ENCODE peak calls at places on chromosomes 12 and 14, in five cellular contexts. Q is gastrocnemius medialis, B is cardiac muscle cell, V is left ventricle myocardium inferior, I is HepG2. M is an unnamed sample. For H3K4me1, the result is how much of the 10 kb centered on the place peaks cover.

GRCh38 chr14:23538785-23539184 is 12.8 kb downstream of the ZFHX2 start:
- DNase-seq in I (no peak), B (peak), V (peak), Q (no peak), M (no peak)

GRCh38 chr12:131831635-131832041 is 3.4 kb downstream of the MMP17 start:
- DNase-seq in I (no peak), Q (no peak), B (no peak), V (no peak), M (no peak)

GRCh38 chr14:90278199-90279175 is 22.1 kb downstream of the PSMC1 start:
- DNase-seq in I (no peak), V (no peak), B (no peak), Q (no peak), M (no peak)

GRCh38 chr14:52801014-52801708 is 9.8 kb upstream of the GNPNAT1 start:
- DNase-seq in V (no peak), Q (no peak), I (no peak), B (peak), M (no peak)

GRCh38 chr12:95996034-95996658 is at the start of gene HAL:
- DNase-seq in B (no peak), I (peak), Q (no peak), V (peak), M (no peak)

GRCh38 chr14:80954771-80955299 is 586 bp upstream of the TSHR start:
- DNase-seq in I (peak), V (peak), Q (peak), B (peak), M (peak)

GRCh38 chr12:106358410-106359241 is 1.1 kb downstream of the POLR3B start:
- DNase-seq in Q (peak), I (peak), B (no peak), V (no peak), M (no peak)

GRCh38 chr12:49355913-49356312 is 9.2 kb downstream of the DNAJC22 start:
- DNase-seq in V (no peak), I (no peak), B (no peak), Q (no peak), M (peak)

GRCh38 chr14:68282479-68283377 is 463.1 kb downstream of the RAD51B start:
- DNase-seq in V (no peak), Q (no peak), B (no peak), I (peak), M (no peak)

GRCh38 chr14:85057266-85057665 is 472.7 kb upstream of the FLRT2 start:
- DNase-seq in I (no peak), B (no peak), V (no peak), Q (no peak), M (no peak)

GRCh38 chr12:131882804-131883520 is 11.5 kb upstream of the ULK1 start:
- DNase-seq in V (no peak), Q (no peak), I (no peak), B (no peak), M (no peak)

GRCh38 chr14:95535226-95536021 is 574 bp downstream of the GLRX5 start:
- DNase-seq in V (no peak), I (no peak), Q (no peak), B (no peak), M (peak)

GRCh38 chr14:70735043-70735442 is 74.3 kb downstream of the MAP3K9 start:
- DNase-seq in I (no peak), Q (no peak), V (no peak), B (peak), M (no peak)

GRCh38 chr14:51652168-51653095 is 722 bp downstream of the FRMD6 start:
- DNase-seq in Q (peak), V (peak), I (no peak), B (no peak), M (peak)

GRCh38 chr12:108386704-108387360 is 47.7 kb upstream of the CMKLR1 start:
- DNase-seq in V (no peak), I (no peak), Q (no peak), B (no peak), M (no peak)

GRCh38 chr14:99571303-99571986 is 32.6 kb downstream of the CCDC85C start:
- DNase-seq in I (no peak), Q (no peak), V (no peak), B (no peak), M (no peak)

GRCh38 chr12:14841761-14842160 is 1.6 kb downstream of the ART4 start:
- DNase-seq in I (peak), Q (peak), B (peak), V (peak), M (no peak)

GRCh38 chr14:95265106-95266094 is 54.3 kb downstream of the CLMN start:
- DNase-seq in Q (peak), I (peak), B (no peak), V (no peak), M (peak)

GRCh38 chr12:27969011-27969900 is 3.3 kb downstream of the PTHLH start:
- DNase-seq in B (peak), Q (no peak), V (peak), I (no peak), M (peak)

GRCh38 chr12:52278530-52278929 is 4.1 kb downstream of the KRT86 start:
- DNase-seq in B (peak), V (no peak), I (no peak), Q (no peak), M (no peak)

GRCh38 chr14:68961781-68962584 is 17.1 kb downstream of the ACTN1 start:
- DNase-seq in I (no peak), V (no peak), Q (no peak), B (no peak), M (no peak)

GRCh38 chr14:48963231-48963630 is 622.9 kb downstream of the RPS29 start:
- DNase-seq in Q (no peak), I (peak), B (no peak), V (no peak), M (no peak)

GRCh38 chr12:93122569-93123091 is 193.5 kb upstream of the EEA1 start:
- DNase-seq in Q (no peak), I (peak), V (no peak), B (no peak), M (no peak)

GRCh38 chr12:123949118-123949774 is 23.4 kb downstream of the CCDC92 start:
- DNase-seq in V (no peak), B (no peak), Q (no peak), I (peak), M (no peak)

GRCh38 chr14:38056270-38056669 is 151.4 kb upstream of the SSTR1 start:
- DNase-seq in V (no peak), I (no peak), Q (no peak), B (no peak), M (no peak)

GRCh38 chr14:65656554-65656953 is 244.0 kb downstream of the FUT8 start:
- DNase-seq in B (no peak), I (no peak), Q (no peak), V (no peak), M (no peak)

GRCh38 chr14:96082420-96083300 is 43.5 kb downstream of the C14orf132 start:
- DNase-seq in V (no peak), Q (no peak), I (no peak), B (no peak), M (no peak)

GRCh38 chr12:108724054-108724889 is 7.0 kb downstream of the CORO1C start:
- DNase-seq in B (no peak), V (no peak), I (no peak), Q (no peak), M (no peak)

GRCh38 chr12:77796775-77797174 is 33.9 kb upstream of the NAV3 start:
- DNase-seq in I (no peak), Q (no peak), V (no peak), B (no peak), M (no peak)

GRCh38 chr12:127284870-127285431 is 982.0 kb upstream of the TMEM132C start:
- DNase-seq in Q (no peak), B (no peak), V (no peak), I (no peak), M (no peak)

GRCh38 chr12:4223273-4223855 is 50.2 kb upstream of the CCND2 start:
- DNase-seq in V (no peak), Q (no peak), I (no peak), B (no peak), M (no peak)

GRCh38 chr12:65891987-65892481 is 67.8 kb downstream of the HMGA2 start:
- DNase-seq in V (peak), Q (peak), B (no peak), I (no peak), M (peak)

GRCh38 chr14:28272270-28272669 is 494.3 kb upstream of the FOXG1 start:
- DNase-seq in Q (no peak), I (no peak), V (no peak), B (no peak), M (no peak)

GRCh38 chr14:90510208-90510607 is 113.4 kb downstream of the CALM1 start:
- DNase-seq in I (no peak), B (no peak), V (peak), Q (no peak), M (peak)

GRCh38 chr14:100541621-100542560 is 45.3 kb downstream of the BEGAIN start:
- DNase-seq in V (no peak), I (no peak), Q (no peak), B (no peak), M (peak)

GRCh38 chr12:53969588-53970259 is 3.2 kb upstream of the HOXC11 start:
- DNase-seq in I (no peak), Q (no peak), B (no peak), V (no peak), M (peak)

DNA sequence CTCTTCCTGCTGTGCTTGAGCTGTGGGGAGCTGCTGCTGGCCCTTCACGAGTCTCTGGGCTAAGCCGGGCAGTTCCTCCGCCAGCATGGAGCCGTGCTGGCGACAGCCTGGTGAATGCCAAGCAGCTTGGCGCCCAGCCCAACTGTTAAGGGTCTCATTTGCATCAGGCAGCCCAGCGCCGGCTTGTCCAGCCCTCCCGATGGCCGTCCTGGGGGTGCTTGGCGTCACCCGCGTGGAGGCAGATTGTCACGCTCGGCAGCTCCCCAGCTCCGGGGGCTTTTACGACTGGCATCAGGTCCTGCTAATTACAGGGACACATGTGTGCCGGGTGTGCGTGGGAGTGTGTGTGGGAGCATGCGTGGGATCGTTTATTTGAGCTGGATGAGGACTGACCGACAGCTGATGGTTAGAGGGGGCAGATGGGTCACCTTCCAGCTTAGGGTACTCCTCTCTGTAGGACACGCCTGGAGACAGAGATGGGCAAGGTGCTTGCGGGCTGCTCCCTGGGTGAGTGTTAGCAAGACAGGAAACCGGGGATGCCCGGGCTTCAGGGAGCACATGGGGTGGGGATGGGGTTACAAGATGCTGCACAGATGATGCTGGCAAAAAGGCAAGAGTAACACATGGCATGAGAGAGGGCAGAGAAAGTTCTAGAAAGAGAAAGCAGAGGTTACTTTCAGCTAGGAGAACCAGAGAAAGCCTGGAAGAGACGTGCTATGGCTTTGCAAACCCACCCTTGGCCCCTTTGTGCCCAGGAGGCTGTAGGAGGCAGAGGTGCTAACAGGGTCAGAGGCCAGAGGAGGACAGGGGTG is 64.1 kb downstream of the KIF26A start:
- DNase-seq in V (no peak), I (no peak), Q (no peak), B (no peak), M (peak)
- H3K4me1 ChIP-seq in V (under half), I (under half), Q (under half), B (under half), M (under half)

GRCh38 chr14:79645753-79646362 is 565.4 kb downstream of the DIO2 start:
- DNase-seq in V (no peak), B (no peak), I (no peak), Q (no peak), M (no peak)
- H3K27ac ChIP-seq in V (no peak), B (no peak), I (no peak), Q (no peak), M (no peak)

GRCh38 chr14:105413542-105413886 is 6.1 kb upstream of the MTA1 start:
- DNase-seq in I (no peak), B (no peak), V (no peak), Q (no peak), M (no peak)

GRCh38 chr14:105415481-105416428 is 3.9 kb upstream of the MTA1 start:
- DNase-seq in B (no peak), V (no peak), I (no peak), Q (no peak), M (no peak)

GRCh38 chr14:105412768-105413541 is 6.7 kb upstream of the MTA1 start:
- DNase-seq in Q (no peak), I (no peak), V (no peak), B (no peak), M (no peak)

GRCh38 chr14:105416671-105417070 is 3.0 kb upstream of the MTA1 start:
- DNase-seq in Q (no peak), I (no peak), B (no peak), V (no peak), M (no peak)

DNA sequence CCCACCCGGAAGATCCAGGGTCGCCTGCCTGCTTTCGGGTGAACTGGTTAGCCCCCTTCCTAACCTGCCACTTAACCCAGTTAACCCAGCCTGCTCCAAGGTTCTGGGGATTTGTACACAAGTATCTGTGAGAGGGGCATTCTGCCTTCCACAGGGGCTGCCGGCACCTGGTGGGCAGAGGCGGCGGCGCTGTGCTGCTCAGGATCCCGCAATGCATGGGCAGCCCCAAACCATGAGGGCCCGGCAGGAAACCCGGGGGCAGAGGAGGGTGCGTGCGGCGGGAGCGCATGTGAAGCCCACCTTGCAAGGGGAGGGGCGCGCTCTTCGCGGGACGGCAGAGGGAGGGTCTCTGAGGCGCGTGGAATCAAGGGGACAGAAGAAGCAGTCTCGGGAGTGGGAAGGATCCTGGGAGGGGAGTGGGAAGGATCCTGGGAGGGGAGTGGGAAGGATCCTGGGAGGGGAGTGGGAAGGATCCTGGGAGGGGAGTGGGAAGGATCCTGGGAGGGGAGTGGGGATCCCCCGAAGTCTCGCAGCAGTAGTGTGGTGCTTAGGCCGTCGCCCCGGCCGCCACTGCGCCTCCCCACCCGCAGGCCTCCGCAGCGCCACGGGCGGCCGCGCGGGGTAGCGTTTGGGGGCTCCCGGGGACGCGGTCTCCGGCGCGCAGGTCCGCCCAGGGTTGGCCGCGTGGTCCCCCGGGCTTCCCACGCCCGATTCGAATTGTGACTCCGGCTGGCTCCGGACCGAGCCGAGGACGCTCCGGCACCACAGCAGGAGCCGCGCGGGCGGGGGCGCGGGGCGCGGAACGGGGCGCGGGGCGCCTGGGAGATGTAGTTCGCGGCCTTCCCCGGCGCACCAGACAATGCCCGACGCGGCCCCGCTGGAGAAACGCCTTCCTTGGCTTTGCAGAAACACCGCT is 4.9 kb upstream of the MTA1 start:
- DNase-seq in Q (peak), I (peak), V (peak), B (peak), M (peak)
- TF ChIP-seq CTCF in Q (peak), I (peak), V (peak), B (peak), M (peak)

GRCh38 chr14:75431011-75431410 is 3.2 kb downstream of the JDP2 start:
- DNase-seq in Q (no peak), V (no peak), I (no peak), B (no peak), M (no peak)
- H3K4me1 ChIP-seq in Q (half or more), V (half or more), I (under half), B (under half), M (under half)

DNA sequence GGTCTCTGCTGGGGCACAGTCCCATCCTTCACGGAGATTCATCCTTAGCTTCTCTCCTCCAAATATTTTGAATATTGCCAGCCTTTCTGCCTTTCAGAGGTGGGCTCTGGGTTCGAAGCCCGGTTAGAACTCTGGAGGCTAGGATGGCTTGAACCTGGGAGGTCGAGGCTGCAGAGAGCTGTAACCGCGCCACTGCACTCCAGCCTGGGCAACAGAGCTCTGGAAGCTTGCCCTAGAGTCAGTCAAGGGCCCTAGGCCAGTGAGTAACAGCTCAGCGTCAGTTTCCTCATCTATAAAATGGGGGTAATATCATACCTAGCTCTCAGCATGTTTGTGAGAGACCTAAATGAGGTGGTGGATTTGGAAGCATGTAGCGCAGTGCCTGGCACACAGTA is 3.2 kb downstream of the PTPN6 start:
- DNase-seq in V (no peak), B (no peak), I (no peak), Q (no peak), M (no peak)
- H3K27ac ChIP-seq in V (peak), B (no peak), I (no peak), Q (no peak), M (no peak)

DNA sequence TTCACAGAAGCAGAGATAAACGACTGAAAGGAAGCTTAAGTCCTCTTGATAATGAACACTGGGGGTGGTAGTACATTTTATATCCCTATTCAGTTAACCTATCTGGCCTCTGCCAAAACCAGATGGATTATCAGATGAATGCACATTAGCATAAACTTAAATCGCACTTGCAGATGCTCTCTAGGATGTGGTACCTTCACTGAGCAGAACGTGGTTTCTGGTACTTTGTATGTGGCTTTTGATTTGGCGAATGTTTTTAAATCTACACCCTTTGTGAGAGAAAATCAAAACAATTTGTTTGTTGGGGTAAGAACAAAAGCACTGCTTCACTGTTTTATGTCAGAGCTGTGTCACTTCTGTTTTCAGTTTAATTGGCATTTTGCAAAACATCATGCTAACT is 21.2 kb upstream of the TAS2R14 start:
- DNase-seq in Q (no peak), I (no peak), B (no peak), V (no peak), M (no peak)
- TF ChIP-seq CTCF in Q (no peak), I (no peak), B (no peak), V (no peak), M (no peak)

GRCh38 chr12:46364777-46365580 is 7.6 kb downstream of the SLC38A2 start:
- DNase-seq in Q (peak), V (no peak), I (peak), B (no peak), M (no peak)
- H3K4me1 ChIP-seq in Q (half or more), V (half or more), I (half or more), B (under half), M (half or more)

GRCh38 chr12:118334939-118335567 is 37.7 kb downstream of the TAOK3 start:
- DNase-seq in Q (no peak), V (no peak), I (no peak), B (no peak), M (no peak)

GRCh38 chr12:118342115-118342514 is 30.6 kb downstream of the TAOK3 start:
- DNase-seq in I (no peak), B (no peak), V (no peak), Q (no peak), M (no peak)

GRCh38 chr12:118334241-118334640 is 38.5 kb downstream of the TAOK3 start:
- DNase-seq in I (no peak), Q (no peak), B (no peak), V (no peak), M (no peak)

GRCh38 chr12:118336123-118336522 is 36.6 kb downstream of the TAOK3 start:
- DNase-seq in Q (no peak), B (no peak), V (no peak), I (no peak), M (no peak)

DNA sequence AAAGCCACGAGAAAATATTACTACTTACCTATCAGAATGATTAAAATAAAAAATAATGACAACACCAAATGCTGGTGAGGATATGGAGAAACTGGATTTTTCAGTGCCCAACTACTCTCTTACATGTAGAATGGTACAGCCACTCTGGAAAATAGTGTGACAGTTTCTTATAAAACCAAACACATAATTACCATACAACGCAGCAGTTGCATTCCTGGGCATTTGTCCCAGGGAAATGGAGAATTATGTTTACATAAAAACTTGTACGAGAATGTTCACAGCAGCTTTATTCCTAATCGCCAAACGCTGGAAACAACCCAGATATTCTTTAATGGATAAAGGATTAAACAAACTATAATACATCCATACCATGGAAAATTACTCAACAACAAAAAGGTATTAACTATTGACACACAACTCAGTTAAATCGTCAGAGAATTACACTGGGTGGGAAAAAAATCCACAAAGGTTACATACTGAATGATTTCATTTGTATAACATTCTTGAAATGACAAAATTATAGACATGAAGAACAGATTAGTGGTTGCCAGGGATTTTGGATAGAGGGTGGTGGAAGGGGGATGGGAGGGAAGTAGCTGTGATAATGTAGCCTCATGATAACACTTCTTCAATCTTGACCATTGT is 35.4 kb downstream of the TAOK3 start:
- DNase-seq in I (no peak), V (no peak), Q (no peak), B (no peak), M (no peak)
- H3K27ac ChIP-seq in I (no peak), V (no peak), Q (no peak), B (no peak), M (no peak)

M was measured in pancreas.